ENCODE peak calls at places on chromosomes 16 and 17, in nine cellular contexts. W is breast epithelium, C is GM23338, Q is prostate gland, A is transverse colon, K is HCT116, S is vagina, L is endothelial cell of umbilical vein, N is stomach. Z is an unnamed sample. For H3K4me1, the result is how much of the 10 kb centered on the place peaks cover.

GRCh38 chr17:58831780-58832179 is 76.1 kb downstream of the PPM1E start:
- DNase-seq in W (no peak), C (no peak), Q (no peak), A (no peak), K (no peak), S (no peak), L (no peak), N (no peak), Z (no peak)

GRCh38 chr16:89446975-89447293 is 43.4 kb downstream of the ANKRD11 start:
- DNase-seq in W (no peak), C (no peak), Q (no peak), A (no peak), K (no peak), S (no peak), L (no peak), N (no peak), Z (no peak)

GRCh38 chr17:79543566-79543965 is 67.3 kb downstream of the RBFOX3 start:
- DNase-seq in W (no peak), C (no peak), Q (no peak), A (no peak), K (no peak), S (no peak), L (no peak), N (no peak), Z (no peak)

GRCh38 chr16:73231969-73232554 is 184.1 kb upstream of the ZFHX3 start:
- DNase-seq in W (no peak), C (no peak), Q (no peak), A (no peak), K (no peak), S (no peak), L (no peak), N (no peak), Z (no peak)

GRCh38 chr17:40909755-40910154 is 24.7 kb upstream of the KRT20 start:
- DNase-seq in W (no peak), C (no peak), Q (peak), A (no peak), K (no peak), S (no peak), L (no peak), N (no peak), Z (no peak)

GRCh38 chr16:83928341-83929055 is 24.5 kb upstream of the OSGIN1 start:
- DNase-seq in W (no peak), C (no peak), Q (no peak), A (no peak), K (no peak), S (no peak), L (no peak), N (no peak), Z (no peak)

GRCh38 chr16:8568231-8568617 is 22.1 kb downstream of the TMEM114 start:
- DNase-seq in W (no peak), C (no peak), Q (no peak), A (no peak), K (no peak), S (no peak), L (no peak), N (no peak), Z (no peak)

GRCh38 chr17:34603974-34604373 is 24.6 kb downstream of the TMEM132E start:
- DNase-seq in W (no peak), C (no peak), Q (no peak), A (no peak), K (no peak), S (no peak), L (no peak), N (no peak), Z (no peak)

GRCh38 chr16:1309888-1310831 is 724 bp downstream of the UBE2I start:
- DNase-seq in W (peak), C (no peak), Q (no peak), A (peak), K (no peak), S (no peak), L (peak), N (peak), Z (no peak)

GRCh38 chr16:50399411-50399810 is 30.6 kb upstream of the BRD7 start:
- DNase-seq in W (no peak), C (no peak), Q (no peak), A (no peak), K (no peak), S (peak), L (no peak), N (no peak), Z (no peak)

DNA sequence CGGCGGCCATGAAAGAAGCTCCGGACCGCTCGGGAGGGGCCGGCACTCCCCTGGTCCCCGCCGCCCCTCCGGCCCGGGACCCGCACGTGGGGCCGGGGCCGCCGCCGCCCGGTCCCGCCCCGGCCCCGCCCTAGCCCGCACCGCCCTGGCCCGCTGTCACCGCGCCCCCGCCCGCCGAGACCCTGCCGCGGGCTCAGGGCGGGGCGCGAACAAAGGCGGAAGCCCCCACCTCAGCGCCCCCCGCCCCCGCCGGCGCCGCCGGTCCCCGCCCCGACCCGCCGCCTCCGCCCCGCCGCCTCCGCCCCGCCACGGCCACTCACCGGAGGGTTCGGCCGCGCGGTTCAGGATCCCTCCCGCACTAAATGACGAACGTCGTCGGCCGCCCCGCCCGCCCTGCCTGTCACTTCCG is at the start of gene ARHGDIA:
- DNase-seq in W (no peak), C (no peak), Q (no peak), A (no peak), K (no peak), S (no peak), L (no peak), N (no peak), Z (peak)
- TF ChIP-seq POLR2AphosphoS5 in W (no peak), C (no peak), Q (no peak), A (no peak), K (peak), S (no peak), L (no peak), N (peak), Z (no peak)

GRCh38 chr17:16482253-16482652 is 9.7 kb downstream of the LRRC75A start:
- DNase-seq in W (no peak), C (no peak), Q (no peak), A (no peak), K (no peak), S (no peak), L (no peak), N (no peak), Z (no peak)
- H3K4me1 ChIP-seq in W (under half), C (under half), Q (under half), A (under half), K (under half), S (under half), L (under half), N (under half), Z (under half)

GRCh38 chr17:7477392-7478275 is 1.8 kb downstream of the ZBTB4 start:
- DNase-seq in W (peak), C (peak), Q (no peak), A (peak), K (no peak), S (no peak), L (peak), N (peak), Z (no peak)
- TF ChIP-seq POLR2AphosphoS5 in W (no peak), C (no peak), Q (peak), A (peak), K (no peak), S (peak), L (no peak), N (peak), Z (no peak)

GRCh38 chr17:81401727-81402529 is 6.7 kb downstream of the BAHCC1 start:
- DNase-seq in W (no peak), C (peak), Q (no peak), A (peak), K (no peak), S (no peak), L (peak), N (no peak), Z (no peak)

GRCh38 chr17:81399481-81400153 is 4.4 kb downstream of the BAHCC1 start:
- DNase-seq in W (no peak), C (peak), Q (no peak), A (no peak), K (no peak), S (no peak), L (no peak), N (no peak), Z (no peak)

GRCh38 chr17:81402530-81402941 is 7.3 kb downstream of the BAHCC1 start:
- DNase-seq in W (no peak), C (no peak), Q (no peak), A (no peak), K (no peak), S (no peak), L (no peak), N (no peak), Z (no peak)

GRCh38 chr17:81400154-81400938 is 5.1 kb downstream of the BAHCC1 start:
- DNase-seq in W (no peak), C (peak), Q (no peak), A (no peak), K (no peak), S (no peak), L (peak), N (peak), Z (no peak)

GRCh38 chr17:81400939-81401726 is 5.9 kb downstream of the BAHCC1 start:
- DNase-seq in W (no peak), C (peak), Q (no peak), A (no peak), K (no peak), S (no peak), L (no peak), N (no peak), Z (no peak)
- H3K4me1 ChIP-seq in W (under half), C (under half), Q (under half), A (under half), K (under half), S (half or more), L (under half), N (half or more), Z (half or more)

Z was measured in suprapubic skin.